ENCODE peak calls at places on chromosome 1, in eight cellular contexts. I, S, M, B, W, A, E and Q are unnamed samples. For H3K4me1, the result is how much of the 10 kb centered on the place peaks cover.

GRCh38 chr1:78303620-78304019 is 187.2 kb upstream of the PTGFR start:
- DNase-seq in E (peak), W (peak), M (no peak), S (no peak), I (peak), B (no peak), A (peak), Q (peak)

GRCh38 chr1:241413386-241413785 is 56.4 kb upstream of the RGS7 start:
- DNase-seq in W (peak), A (no peak), I (peak), E (peak), B (no peak), S (no peak), M (no peak), Q (no peak)

GRCh38 chr1:216632980-216633379 is 90.2 kb downstream of the ESRRG start:
- DNase-seq in I (no peak), E (no peak), M (peak), A (no peak), B (no peak), W (peak), S (no peak), Q (peak)

GRCh38 chr1:234840843-234841242 is 230.9 kb upstream of the IRF2BP2 start:
- DNase-seq in M (no peak), W (no peak), I (no peak), S (no peak), E (no peak), B (no peak), A (no peak), Q (no peak)

GRCh38 chr1:158176399-158176798 is 4.3 kb upstream of the CD1D start:
- DNase-seq in B (no peak), W (no peak), S (peak), I (no peak), A (no peak), E (no peak), M (no peak), Q (no peak)

GRCh38 chr1:21865943-21866628 is 54.0 kb downstream of the LDLRAD2 start:
- DNase-seq in B (no peak), W (no peak), A (no peak), E (no peak), M (peak), I (no peak), S (peak), Q (no peak)

GRCh38 chr1:32972814-32973428 is 8.3 kb upstream of the RNF19B start:
- DNase-seq in B (no peak), A (peak), M (peak), W (no peak), S (no peak), I (peak), E (peak), Q (peak)

GRCh38 chr1:34268311-34269042 is 91.8 kb downstream of the C1orf94 start:
- DNase-seq in M (no peak), I (peak), A (no peak), B (no peak), S (no peak), W (peak), E (peak), Q (no peak)

GRCh38 chr1:243798726-243799125 is 51.3 kb downstream of the AKT3 start:
- DNase-seq in S (no peak), E (peak), A (no peak), B (no peak), I (peak), M (no peak), W (peak), Q (peak)

GRCh38 chr1:91699339-91699970 is 186.5 kb downstream of the TGFBR3 start:
- DNase-seq in B (no peak), I (peak), S (no peak), W (no peak), A (peak), E (no peak), M (no peak), Q (peak)

GRCh38 chr1:155938220-155938627 is 3.2 kb upstream of the RXFP4 start:
- DNase-seq in M (peak), A (no peak), I (peak), S (peak), B (no peak), E (peak), W (no peak), Q (peak)

GRCh38 chr1:3159121-3159520 is 90.1 kb downstream of the PRDM16 start:
- DNase-seq in M (no peak), B (no peak), I (no peak), E (no peak), A (no peak), S (no peak), W (no peak), Q (no peak)

GRCh38 chr1:193486671-193487229 is 300.3 kb upstream of the B3GALT2 start:
- DNase-seq in M (no peak), B (no peak), S (peak), W (peak), A (no peak), E (no peak), I (peak), Q (no peak)

GRCh38 chr1:231395996-231396385 is 26.1 kb downstream of the EGLN1 start:
- DNase-seq in E (no peak), S (no peak), W (no peak), I (no peak), M (no peak), A (no peak), B (no peak), Q (no peak)

GRCh38 chr1:46582972-46583371 is 21.1 kb downstream of the MKNK1 start:
- DNase-seq in S (no peak), B (no peak), M (no peak), E (no peak), W (no peak), A (no peak), I (no peak), Q (no peak)

GRCh38 chr1:198391666-198392065 is 148.8 kb downstream of the ATP6V1G3 start:
- DNase-seq in S (no peak), A (no peak), W (no peak), M (no peak), I (no peak), B (no peak), E (no peak), Q (no peak)

GRCh38 chr1:110210604-110211502 is 739 bp downstream of the KCNC4 start:
- DNase-seq in I (no peak), E (peak), B (no peak), S (peak), A (peak), M (peak), W (no peak), Q (peak)

GRCh38 chr1:110211503-110212164 is 1.5 kb downstream of the KCNC4 start:
- DNase-seq in M (peak), W (no peak), A (no peak), B (no peak), E (no peak), S (no peak), I (no peak), Q (no peak)

GRCh38 chr1:110214454-110215404 is 4.6 kb downstream of the KCNC4 start:
- DNase-seq in A (peak), I (peak), W (no peak), E (no peak), S (no peak), M (no peak), B (no peak), Q (peak)

GRCh38 chr1:110213143-110213540 is 3.0 kb downstream of the KCNC4 start:
- DNase-seq in A (no peak), W (no peak), B (no peak), S (no peak), M (no peak), E (no peak), I (no peak), Q (no peak)

GRCh38 chr1:110212165-110213142 is 2.3 kb downstream of the KCNC4 start:
- DNase-seq in A (no peak), I (no peak), W (no peak), S (peak), B (no peak), M (peak), E (no peak), Q (peak)
- TF ChIP-seq CTCF in A (no peak), I (no peak), W (no peak), S (no peak), B (no peak), M (no peak), E (no peak), Q (no peak)

GRCh38 chr1:110324667-110325066 is 14.5 kb upstream of the RBM15 start:
- DNase-seq in W (no peak), B (peak), I (no peak), E (no peak), S (no peak), A (no peak), M (no peak), Q (no peak)
- H3K4me1 ChIP-seq in W (under half), B (under half), I (under half), E (under half), S (under half), A (under half), M (under half), Q (under half)

GRCh38 chr1:48227165-48228013 is 4.9 kb downstream of the SLC5A9 start:
- DNase-seq in B (no peak), I (no peak), W (no peak), S (peak), E (no peak), M (no peak), A (no peak), Q (no peak)
- TF ChIP-seq CTCF in B (no peak), I (no peak), W (no peak), S (no peak), E (no peak), M (no peak), A (no peak), Q (no peak)

GRCh38 chr1:204867666-204868339 is 2.9 kb upstream of the NFASC start:
- DNase-seq in W (no peak), E (no peak), M (no peak), I (no peak), S (no peak), A (no peak), B (no peak), Q (no peak)
- H3K4me1 ChIP-seq in W (under half), E (under half), M (under half), I (under half), S (under half), A (under half), B (under half), Q (under half)

DNA sequence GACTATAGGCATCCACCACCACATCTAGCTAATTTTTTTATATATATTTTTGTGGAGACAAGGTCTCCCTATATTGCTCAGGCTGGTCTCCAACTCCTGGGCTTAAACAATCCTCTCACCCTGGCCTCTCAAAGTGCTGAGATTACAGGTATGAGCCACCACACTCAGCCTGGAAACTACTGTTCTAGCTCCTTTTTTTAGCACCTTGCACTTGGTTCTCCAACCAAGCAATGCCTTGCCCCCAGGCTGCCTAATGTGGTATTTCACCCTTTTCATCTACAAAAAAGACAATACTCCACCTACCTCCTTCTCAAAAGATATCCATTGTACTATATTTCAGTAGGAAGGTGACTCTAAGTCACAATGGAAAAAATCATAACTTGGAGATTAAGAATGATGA is 6.7 kb downstream of the ARNT start:
- DNase-seq in S (no peak), A (no peak), E (no peak), M (no peak), B (no peak), I (no peak), W (no peak), Q (no peak)
- TF ChIP-seq CTCF in S (no peak), A (no peak), E (no peak), M (no peak), B (no peak), I (no peak), W (no peak), Q (no peak)

DNA sequence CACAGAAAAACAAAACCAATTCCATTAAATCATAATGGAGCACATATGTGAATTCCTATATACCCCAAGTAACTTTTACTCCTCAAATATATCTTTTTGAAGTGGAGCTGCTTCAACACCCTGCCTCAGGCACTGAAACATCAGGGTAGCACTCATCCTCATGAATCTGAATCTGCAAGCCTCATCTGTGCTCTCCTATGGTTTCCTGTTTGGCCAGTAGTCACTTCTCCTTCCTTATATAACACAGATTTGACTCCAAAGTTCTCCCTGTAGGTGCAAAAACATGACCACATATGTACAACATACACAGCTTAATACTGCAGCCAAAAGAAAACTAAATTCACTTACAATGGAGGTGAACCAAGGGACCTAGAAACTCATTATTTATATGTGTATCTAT is 7.2 kb downstream of the TRIT1 start:
- DNase-seq in M (no peak), E (no peak), I (no peak), S (peak), A (no peak), B (no peak), W (no peak), Q (no peak)
- H3K4me1 ChIP-seq in M (under half), E (under half), I (under half), S (under half), A (under half), B (under half), W (under half), Q (under half)